ENCODE peak calls at places on chromosomes 13 and 19, in seven cellular contexts. F is HFF-Myc; V is psoas muscle; C is stimulated activated CD4-positive, alpha-beta T cell treated with anti-CD3 and anti-CD28 coated beads, Interleukin-1b, Interleukin-23, amount 100 ng/mL, for 4 hours; S is astrocyte of the spinal cord; O is LHCN-M2; Y is Calu3. X is an unnamed sample.

GRCh38 chr13:44759222-44759721 is 183.1 kb upstream of the TSC22D1 start:
- DNase-seq in F (no peak), V (no peak), C (no peak), S (no peak), O (peak), Y (no peak), X (no peak)

GRCh38 chr19:46250057-46250456 is 20.5 kb downstream of the IGFL1 start:
- DNase-seq in F (no peak), V (no peak), C (no peak), S (no peak), O (no peak), Y (no peak), X (no peak)

GRCh38 chr13:51000576-51001260 is 91.1 kb downstream of the RNASEH2B start:
- DNase-seq in F (no peak), V (peak), C (no peak), S (peak), O (peak), Y (no peak), X (no peak)

GRCh38 chr13:113746143-113746525 is 12.9 kb upstream of the TMEM255B start:
- DNase-seq in F (no peak), V (no peak), C (no peak), S (no peak), O (peak), Y (no peak), X (no peak)

GRCh38 chr19:16265890-16266585 is 58.6 kb upstream of the KLF2 start:
- DNase-seq in F (no peak), V (no peak), C (no peak), S (no peak), O (no peak), Y (no peak), X (no peak)

GRCh38 chr13:90979059-90979458 is 368.4 kb upstream of the MIR17HG start:
- DNase-seq in F (no peak), V (no peak), C (no peak), S (peak), O (no peak), Y (no peak), X (no peak)

GRCh38 chr13:59823495-59823894 is 340.2 kb downstream of the DIAPH3 start:
- DNase-seq in F (peak), V (no peak), C (no peak), S (peak), O (peak), Y (no peak), X (no peak)

GRCh38 chr19:35752746-35753350 is 4.0 kb downstream of the HSPB6 start:
- DNase-seq in F (no peak), V (no peak), C (no peak), S (no peak), O (no peak), Y (no peak), X (no peak)

GRCh38 chr13:99614465-99614885 is 113.2 kb downstream of the TM9SF2 start:
- DNase-seq in F (no peak), V (no peak), C (peak), S (no peak), O (peak), Y (peak), X (no peak)

GRCh38 chr19:1904385-1905070 is 671 bp upstream of the ADAT3 start:
- DNase-seq in F (no peak), V (no peak), C (no peak), S (no peak), O (no peak), Y (peak), X (no peak)

GRCh38 chr13:112711528-112712265 is 21.9 kb downstream of the ATP11A start:
- DNase-seq in F (peak), V (peak), C (no peak), S (peak), O (peak), Y (peak), X (no peak)

GRCh38 chr13:48412100-48412556 is 785 bp downstream of the LPAR6 start:
- DNase-seq in F (no peak), V (no peak), C (no peak), S (peak), O (no peak), Y (peak), X (no peak)

GRCh38 chr19:34305221-34306058 is 51.1 kb downstream of the GARRE1 start:
- DNase-seq in F (no peak), V (no peak), C (no peak), S (no peak), O (no peak), Y (no peak), X (no peak)

GRCh38 chr13:74511523-74511922 is 377.3 kb upstream of the KLF12 start:
- DNase-seq in F (no peak), V (no peak), C (no peak), S (no peak), O (no peak), Y (no peak), X (no peak)

GRCh38 chr19:15595069-15595468 is 19.9 kb upstream of the CYP4F8 start:
- DNase-seq in F (no peak), V (no peak), C (no peak), S (no peak), O (no peak), Y (peak), X (no peak)

GRCh38 chr19:45403781-45404556 is 900 bp downstream of the PPP1R13L start:
- DNase-seq in F (no peak), V (peak), C (peak), S (peak), O (no peak), Y (peak), X (no peak)

GRCh38 chr13:37608750-37609339 is 10.3 kb upstream of the POSTN start:
- DNase-seq in F (no peak), V (no peak), C (no peak), S (peak), O (no peak), Y (no peak), X (no peak)

GRCh38 chr19:33767898-33768413 is 28.7 kb upstream of the KCTD15 start:
- DNase-seq in F (no peak), V (no peak), C (peak), S (peak), O (no peak), Y (peak), X (no peak)

GRCh38 chr19:53504903-53505302 is 33.0 kb upstream of the ZNF331 start:
- DNase-seq in F (no peak), V (no peak), C (no peak), S (no peak), O (peak), Y (no peak), X (no peak)

GRCh38 chr13:63206431-63206830 is 1790.8 kb upstream of the PCDH20 start:
- DNase-seq in F (no peak), V (no peak), C (no peak), S (peak), O (no peak), Y (no peak), X (no peak)

GRCh38 chr13:114113961-114114360 is 18.5 kb downstream of the RASA3 start:
- DNase-seq in F (no peak), V (no peak), C (no peak), S (no peak), O (no peak), Y (no peak), X (peak)

GRCh38 chr13:112446867-112447266 is 70.7 kb downstream of the SPACA7 start:
- DNase-seq in F (no peak), V (no peak), C (no peak), S (no peak), O (no peak), Y (no peak), X (no peak)

GRCh38 chr13:60509601-60510386 is 112.8 kb downstream of the TDRD3 start:
- DNase-seq in F (no peak), V (no peak), C (no peak), S (peak), O (peak), Y (no peak), X (no peak)

GRCh38 chr19:54245936-54246335 is 3.3 kb upstream of the LILRA6 start:
- DNase-seq in F (no peak), V (no peak), C (no peak), S (no peak), O (no peak), Y (no peak), X (no peak)

X was measured in dorsolateral prefrontal cortex.